ENCODE peak calls at places on chromosome 6, in eight cellular contexts. F, C, I, H, O, N, W and L are unnamed samples.

GRCh38 chr6:156720739-156721714 is 56.2 kb upstream of the ARID1B start:
- DNase-seq in F (no peak), H (peak), C (peak), O (no peak), N (peak), W (peak), I (peak), L (no peak)

GRCh38 chr6:48024956-48025355 is 86.0 kb downstream of the PTCHD4 start:
- DNase-seq in W (no peak), N (no peak), I (no peak), O (no peak), C (no peak), F (no peak), H (no peak), L (no peak)

GRCh38 chr6:104014560-104014959 is 845.2 kb downstream of the HACE1 start:
- DNase-seq in N (no peak), H (no peak), C (no peak), W (no peak), O (no peak), F (no peak), I (no peak), L (no peak)

GRCh38 chr6:8180327-8181161 is 78.2 kb upstream of the EEF1E1 start:
- DNase-seq in F (peak), W (peak), C (peak), H (no peak), N (no peak), I (no peak), O (peak), L (no peak)

GRCh38 chr6:116217069-116217468 is 36.8 kb downstream of the TSPYL4 start:
- DNase-seq in C (peak), I (no peak), N (no peak), O (peak), H (peak), F (no peak), W (peak), L (no peak)

GRCh38 chr6:109801794-109802193 is 110.7 kb downstream of the FIG4 start:
- DNase-seq in O (no peak), C (no peak), H (no peak), I (no peak), N (no peak), F (no peak), W (no peak), L (no peak)

GRCh38 chr6:118864330-118865166 is 29.4 kb upstream of the ASF1A start:
- DNase-seq in H (no peak), N (no peak), W (no peak), F (no peak), O (no peak), I (no peak), C (peak), L (no peak)

GRCh38 chr6:154460306-154461071 is 50.0 kb downstream of the CNKSR3 start:
- DNase-seq in O (peak), I (no peak), F (no peak), C (peak), W (peak), N (no peak), H (no peak), L (no peak)

GRCh38 chr6:8940356-8940755 is 505.0 kb upstream of the SLC35B3 start:
- DNase-seq in O (peak), I (no peak), F (no peak), N (no peak), C (no peak), W (no peak), H (no peak), L (no peak)

GRCh38 chr6:44309092-44309491 is 4.1 kb downstream of the AARS2 start:
- DNase-seq in F (no peak), N (no peak), H (no peak), C (peak), I (no peak), O (no peak), W (peak), L (no peak)

GRCh38 chr6:137589067-137589848 is 95.1 kb upstream of the OLIG3 start:
- DNase-seq in C (peak), I (no peak), F (no peak), O (peak), W (peak), N (no peak), H (peak), L (no peak)

GRCh38 chr6:101226677-101227135 is 166.8 kb upstream of the GRIK2 start:
- DNase-seq in H (peak), C (peak), O (peak), F (peak), I (no peak), W (peak), N (no peak), L (no peak)

GRCh38 chr6:39980839-39981580 is 46.7 kb upstream of the MOCS1 start:
- DNase-seq in I (no peak), H (peak), N (no peak), O (peak), C (peak), W (peak), F (peak), L (no peak)

GRCh38 chr6:11712760-11713159 is 65.8 kb downstream of the ADTRP start:
- DNase-seq in W (peak), H (no peak), O (no peak), N (no peak), C (peak), F (no peak), I (no peak), L (no peak)

GRCh38 chr6:18528084-18528743 is 141.1 kb downstream of the RNF144B start:
- DNase-seq in F (no peak), N (no peak), O (peak), W (peak), I (no peak), H (peak), C (peak), L (no peak)

GRCh38 chr6:170173416-170173990 is 117.4 kb downstream of the DLL1 start:
- DNase-seq in I (no peak), F (no peak), W (no peak), O (no peak), N (peak), H (no peak), C (no peak), L (no peak)

GRCh38 chr6:125953502-125953875 is 3.1 kb upstream of the HINT3 start:
- DNase-seq in O (peak), N (no peak), H (peak), C (no peak), W (no peak), I (peak), F (peak), L (no peak)

GRCh38 chr6:100289285-100289684 is 175.4 kb downstream of the SIM1 start:
- DNase-seq in F (no peak), H (no peak), N (no peak), I (no peak), C (no peak), O (peak), W (no peak), L (no peak)

DNA sequence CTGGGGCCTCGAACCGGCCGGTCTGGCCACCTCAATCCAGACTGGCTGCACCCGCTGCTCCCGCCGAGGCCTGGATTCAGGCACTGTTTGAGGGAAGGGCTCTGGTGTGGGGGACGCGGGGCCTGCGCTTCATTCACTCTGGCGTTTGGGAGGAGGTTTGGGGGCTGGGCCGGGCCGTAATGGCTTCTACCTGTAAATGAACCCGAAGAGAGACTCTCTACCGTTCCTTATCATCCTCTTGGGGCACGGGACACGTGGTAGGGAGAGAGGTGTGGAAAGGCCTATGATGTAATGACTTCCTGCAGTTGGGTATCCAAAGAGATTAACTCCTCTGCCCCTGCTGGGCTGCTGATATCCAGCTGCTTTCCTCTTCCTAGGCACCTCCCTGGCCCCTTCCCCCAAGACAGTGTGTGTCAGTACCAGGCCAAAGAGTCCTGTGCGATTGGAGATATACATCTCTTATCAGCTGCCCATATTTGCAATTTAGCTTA is 1.8 kb downstream of the FOXO3 start:
- DNase-seq in O (peak), F (peak), W (peak), C (peak), H (no peak), N (peak), I (peak), L (no peak)
- TF ChIP-seq CTCF in O (no peak), F (no peak), W (peak), C (no peak), H (no peak), N (no peak), I (peak), L (no peak)

GRCh38 chr6:166512567-166512966 is 73.9 kb downstream of the RAMACL start:
- DNase-seq in I (no peak), O (no peak), W (no peak), C (no peak), H (peak), N (no peak), F (no peak), L (no peak)
- TF ChIP-seq CTCF in I (no peak), O (no peak), W (no peak), C (no peak), H (peak), N (no peak), F (no peak), L (no peak)

GRCh38 chr6:108782231-108783041 is 65.8 kb upstream of the ARMC2 start:
- DNase-seq in W (peak), H (peak), I (peak), F (peak), O (peak), N (peak), C (peak), L (peak)
- TF ChIP-seq CTCF in W (peak), H (peak), I (peak), F (peak), O (peak), N (peak), C (peak), L (no peak)

GRCh38 chr6:3419624-3420272 is 37.1 kb downstream of the SLC22A23 start:
- DNase-seq in W (peak), C (peak), I (no peak), N (no peak), F (no peak), H (no peak), O (peak), L (no peak)

GRCh38 chr6:3422457-3422816 is 34.4 kb downstream of the SLC22A23 start:
- DNase-seq in C (no peak), W (no peak), F (no peak), H (no peak), I (no peak), N (no peak), O (no peak), L (no peak)

GRCh38 chr6:3421145-3421544 is 35.7 kb downstream of the SLC22A23 start:
- DNase-seq in W (no peak), H (no peak), I (no peak), N (no peak), F (no peak), C (no peak), O (no peak), L (no peak)

GRCh38 chr6:3423439-3424184 is 33.2 kb downstream of the SLC22A23 start:
- DNase-seq in I (no peak), C (no peak), O (no peak), W (no peak), H (no peak), F (no peak), N (no peak), L (no peak)

GRCh38 chr6:3421763-3422456 is 34.9 kb downstream of the SLC22A23 start:
- DNase-seq in W (peak), H (no peak), I (no peak), C (peak), F (no peak), N (no peak), O (peak), L (no peak)
- TF ChIP-seq CTCF in W (no peak), H (no peak), I (no peak), C (no peak), F (no peak), N (no peak), O (no peak), L (no peak)

DNA sequence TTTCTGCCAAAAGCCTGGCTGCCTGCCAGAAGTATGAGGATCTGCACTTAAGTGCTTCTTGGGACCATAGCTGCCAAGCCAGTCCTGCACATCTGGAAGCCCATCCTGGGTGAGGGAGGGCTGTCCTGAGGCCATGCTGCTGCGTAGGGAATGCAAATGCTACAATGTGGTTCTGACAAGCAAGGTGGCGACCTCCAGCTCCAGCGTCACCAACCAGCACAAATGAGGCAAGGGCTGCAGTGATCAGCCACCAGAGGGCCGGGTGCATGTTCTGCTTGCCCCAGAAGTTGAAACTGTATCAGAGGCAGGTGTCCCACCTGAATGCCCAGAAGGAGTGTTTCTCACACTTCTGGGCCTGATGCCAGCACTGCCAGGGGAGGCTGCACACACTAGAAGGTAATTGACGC is 99.1 kb upstream of the KCNQ5 start:
- DNase-seq in W (no peak), I (no peak), H (peak), N (no peak), C (no peak), O (peak), F (peak), L (no peak)
- TF ChIP-seq CTCF in W (no peak), I (no peak), H (peak), N (no peak), C (no peak), O (peak), F (peak), L (no peak)

DNA sequence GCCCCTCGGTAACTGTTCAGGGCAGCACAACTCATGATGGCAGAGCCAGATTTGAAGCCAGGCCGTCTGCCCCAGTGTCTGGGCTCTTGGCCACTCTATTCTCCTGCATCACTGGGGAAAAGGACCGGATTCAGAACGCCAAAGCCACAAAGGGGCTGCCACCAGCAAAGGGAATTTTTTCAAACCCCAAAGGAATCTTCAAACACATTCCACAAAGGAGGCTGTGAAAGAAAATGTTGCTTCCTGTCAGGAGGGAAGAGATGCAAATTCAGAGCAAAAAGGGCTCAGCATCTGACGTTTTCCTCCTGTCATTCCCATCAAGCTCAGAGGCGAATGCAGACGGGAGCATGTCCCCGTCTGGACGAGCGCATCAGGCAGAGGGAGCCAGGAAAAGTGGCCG is 63.1 kb downstream of the GRM4 start:
- DNase-seq in W (no peak), I (no peak), C (no peak), F (no peak), O (no peak), N (no peak), H (no peak), L (no peak)
- TF ChIP-seq CTCF in W (no peak), I (no peak), C (no peak), F (no peak), O (no peak), N (no peak), H (no peak), L (no peak)

GRCh38 chr6:169022079-169022478 is 231.6 kb downstream of the THBS2 start:
- DNase-seq in W (no peak), H (no peak), F (no peak), O (no peak), C (no peak), I (no peak), N (no peak), L (no peak)
- TF ChIP-seq CTCF in W (no peak), H (no peak), F (no peak), O (peak), C (no peak), I (no peak), N (no peak), L (no peak)